ENCODE peak calls at places on chromosomes 13 and 19, in five cellular contexts. One of them, this sample, is unnamed.

GRCh38 chr19:30283556-30283955 is 88.6 kb upstream of the ZNF536 start:
- DNase-seq in K562: no peak
- DNase-seq in small intestine: no peak
- DNase-seq in neural progenitor cell: no peak
- DNase-seq in esophagus muscularis mucosa: no peak
- DNase-seq in this sample: no peak

GRCh38 chr19:54616840-54617560 is 13.3 kb upstream of the LILRB1 start:
- DNase-seq in neural progenitor cell: no peak
- DNase-seq in esophagus muscularis mucosa: peak; percentile 74
- DNase-seq in small intestine: no peak
- DNase-seq in K562: no peak
- DNase-seq in this sample: peak; percentile 16

GRCh38 chr13:37608750-37609339 is 10.3 kb upstream of the POSTN start:
- DNase-seq in neural progenitor cell: no peak
- DNase-seq in K562: no peak
- DNase-seq in small intestine: no peak
- DNase-seq in esophagus muscularis mucosa: no peak
- DNase-seq in this sample: no peak

GRCh38 chr13:113207890-113208423 is 512 bp downstream of the PCID2 start:
- DNase-seq in esophagus muscularis mucosa: no peak
- DNase-seq in neural progenitor cell: peak; percentile 76
- DNase-seq in K562: no peak
- DNase-seq in small intestine: peak; percentile 35
- DNase-seq in this sample: peak; percentile 50

GRCh38 chr19:47124937-47125668 is 5.5 kb upstream of the SAE1 start:
- DNase-seq in K562: peak; percentile 68
- DNase-seq in small intestine: peak; percentile 83
- DNase-seq in neural progenitor cell: peak; percentile 83
- DNase-seq in esophagus muscularis mucosa: no peak
- DNase-seq in this sample: no peak

GRCh38 chr13:91405240-91405639 is 6.8 kb downstream of the GPC5 start:
- DNase-seq in neural progenitor cell: no peak
- DNase-seq in K562: no peak
- DNase-seq in esophagus muscularis mucosa: no peak
- DNase-seq in small intestine: no peak
- DNase-seq in this sample: no peak

GRCh38 chr13:48539550-48539949 is 6.7 kb upstream of the RCBTB2 start:
- DNase-seq in small intestine: no peak
- DNase-seq in K562: no peak
- DNase-seq in esophagus muscularis mucosa: no peak
- DNase-seq in neural progenitor cell: no peak
- DNase-seq in this sample: no peak

GRCh38 chr13:33968520-33969507 is 150.9 kb downstream of the RFC3 start:
- DNase-seq in esophagus muscularis mucosa: no peak
- DNase-seq in K562: no peak
- DNase-seq in small intestine: no peak
- DNase-seq in neural progenitor cell: no peak
- DNase-seq in this sample: no peak

GRCh38 chr19:28737021-28737525 is 475.9 kb downstream of the UQCRFS1 start:
- DNase-seq in esophagus muscularis mucosa: no peak
- DNase-seq in neural progenitor cell: peak; percentile 35
- DNase-seq in K562: no peak
- DNase-seq in small intestine: peak; percentile 49
- DNase-seq in this sample: no peak

GRCh38 chr13:32229443-32229842 is 85.7 kb downstream of the ZAR1L start:
- DNase-seq in small intestine: no peak
- DNase-seq in esophagus muscularis mucosa: peak; percentile 34
- DNase-seq in neural progenitor cell: no peak
- DNase-seq in K562: no peak
- DNase-seq in this sample: no peak

DNA sequence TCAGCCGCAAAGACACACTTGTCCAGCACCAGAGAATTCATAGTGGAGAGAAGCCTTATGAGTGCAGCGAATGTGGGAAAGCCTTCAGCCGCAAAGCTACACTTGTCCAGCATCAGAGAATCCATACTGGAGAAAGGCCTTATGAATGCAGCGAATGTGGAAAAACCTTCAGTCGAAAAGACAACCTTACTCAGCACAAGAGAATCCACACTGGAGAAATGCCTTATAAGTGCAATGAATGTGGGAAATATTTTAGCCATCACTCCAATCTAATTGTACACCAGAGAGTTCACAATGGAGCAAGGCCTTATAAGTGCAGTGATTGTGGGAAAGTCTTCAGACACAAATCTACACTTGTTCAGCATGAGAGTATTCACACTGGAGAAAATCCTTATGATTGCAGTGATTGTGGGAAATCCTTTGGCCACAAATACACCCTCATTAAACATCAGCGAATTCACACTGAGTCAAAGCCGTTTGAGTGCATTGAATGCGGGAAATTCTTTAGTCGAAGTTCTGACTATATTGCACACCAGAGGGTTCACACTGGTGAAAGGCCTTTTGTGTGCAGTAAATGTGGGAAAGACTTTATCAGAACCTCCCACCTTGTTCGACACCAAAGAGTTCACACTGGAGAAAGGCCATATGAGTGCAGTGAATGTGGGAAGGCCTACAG is 6.8 kb downstream of the ZNF134 start:
- DNase-seq in K562: no peak
- DNase-seq in esophagus muscularis mucosa: no peak
- DNase-seq in neural progenitor cell: no peak
- DNase-seq in small intestine: no peak
- DNase-seq in this sample: no peak
- H3K36me3 ChIP-seq in K562: peaks cover 62% of the 10 kb centered on the region
- H3K36me3 ChIP-seq in esophagus muscularis mucosa: peaks cover 89% of the 10 kb centered on the region
- H3K36me3 ChIP-seq in neural progenitor cell: peaks cover 81% of the 10 kb centered on the region
- H3K36me3 ChIP-seq in small intestine: peaks cover 33% of the 10 kb centered on the region
- H3K36me3 ChIP-seq in this sample: peaks cover 40% of the 10 kb centered on the region

GRCh38 chr13:77000475-77000874 is 8.6 kb downstream of the CLN5 start:
- DNase-seq in esophagus muscularis mucosa: no peak
- DNase-seq in neural progenitor cell: no peak
- DNase-seq in K562: no peak
- DNase-seq in small intestine: no peak
- DNase-seq in this sample: no peak
- H3K36me3 ChIP-seq in esophagus muscularis mucosa: peaks cover 58% of the 10 kb centered on the region
- H3K36me3 ChIP-seq in neural progenitor cell: no peaks in the 10 kb centered on the region
- H3K36me3 ChIP-seq in K562: peaks cover 54% of the 10 kb centered on the region
- H3K36me3 ChIP-seq in small intestine: peaks cover 3% of the 10 kb centered on the region
- H3K36me3 ChIP-seq in this sample: no peaks in the 10 kb centered on the region

GRCh38 chr19:15426485-15427349 is 7.9 kb upstream of the AKAP8L start:
- DNase-seq in K562: no peak
- DNase-seq in small intestine: no peak
- DNase-seq in esophagus muscularis mucosa: no peak
- DNase-seq in neural progenitor cell: no peak
- DNase-seq in this sample: no peak

GRCh38 chr19:15424121-15424520 is 5.3 kb upstream of the AKAP8L start:
- DNase-seq in K562: no peak
- DNase-seq in small intestine: no peak
- DNase-seq in neural progenitor cell: no peak
- DNase-seq in esophagus muscularis mucosa: no peak
- DNase-seq in this sample: no peak

GRCh38 chr19:15424692-15425272 is 6.0 kb upstream of the AKAP8L start:
- DNase-seq in esophagus muscularis mucosa: no peak
- DNase-seq in K562: no peak
- DNase-seq in neural progenitor cell: no peak
- DNase-seq in small intestine: no peak
- DNase-seq in this sample: no peak

GRCh38 chr19:15427350-15427700 is 8.5 kb upstream of the AKAP8L start:
- DNase-seq in esophagus muscularis mucosa: no peak
- DNase-seq in K562: no peak
- DNase-seq in small intestine: no peak
- DNase-seq in neural progenitor cell: no peak
- DNase-seq in this sample: no peak

GRCh38 chr19:15425321-15425950 is 6.6 kb upstream of the AKAP8L start:
- DNase-seq in small intestine: no peak
- DNase-seq in esophagus muscularis mucosa: no peak
- DNase-seq in K562: no peak
- DNase-seq in neural progenitor cell: no peak
- DNase-seq in this sample: no peak
- H3K36me3 ChIP-seq in small intestine: peaks cover 17% of the 10 kb centered on the region
- H3K36me3 ChIP-seq in esophagus muscularis mucosa: peaks cover 84% of the 10 kb centered on the region
- H3K36me3 ChIP-seq in K562: peaks cover 79% of the 10 kb centered on the region
- H3K36me3 ChIP-seq in neural progenitor cell: peaks cover 5% of the 10 kb centered on the region
- H3K36me3 ChIP-seq in this sample: peaks cover 7% of the 10 kb centered on the region

GRCh38 chr19:48921721-48922500 is 11.6 kb upstream of the DHDH start:
- DNase-seq in neural progenitor cell: no peak
- DNase-seq in K562: no peak
- DNase-seq in small intestine: no peak
- DNase-seq in esophagus muscularis mucosa: no peak
- DNase-seq in this sample: no peak

GRCh38 chr19:48920949-48921348 is 12.6 kb upstream of the DHDH start:
- DNase-seq in esophagus muscularis mucosa: no peak
- DNase-seq in K562: no peak
- DNase-seq in neural progenitor cell: no peak
- DNase-seq in small intestine: no peak
- DNase-seq in this sample: no peak

GRCh38 chr19:48915757-48916156 is 15.6 kb downstream of the NUCB1 start:
- DNase-seq in K562: no peak
- DNase-seq in esophagus muscularis mucosa: no peak
- DNase-seq in neural progenitor cell: no peak
- DNase-seq in small intestine: no peak
- DNase-seq in this sample: no peak

GRCh38 chr19:48918071-48918470 is 15.4 kb upstream of the DHDH start:
- DNase-seq in K562: no peak
- DNase-seq in small intestine: no peak
- DNase-seq in esophagus muscularis mucosa: no peak
- DNase-seq in neural progenitor cell: no peak
- DNase-seq in this sample: no peak

GRCh38 chr19:48918801-48919247 is 14.7 kb upstream of the DHDH start:
- DNase-seq in neural progenitor cell: peak; percentile 77
- DNase-seq in small intestine: no peak
- DNase-seq in K562: peak; percentile 72
- DNase-seq in esophagus muscularis mucosa: no peak
- DNase-seq in this sample: no peak
- H3K36me3 ChIP-seq in neural progenitor cell: no peaks in the 10 kb centered on the region
- H3K36me3 ChIP-seq in small intestine: peaks cover 21% of the 10 kb centered on the region
- H3K36me3 ChIP-seq in K562: peaks cover 79% of the 10 kb centered on the region
- H3K36me3 ChIP-seq in esophagus muscularis mucosa: peaks cover 98% of the 10 kb centered on the region
- H3K36me3 ChIP-seq in this sample: peaks cover 5% of the 10 kb centered on the region

DNA sequence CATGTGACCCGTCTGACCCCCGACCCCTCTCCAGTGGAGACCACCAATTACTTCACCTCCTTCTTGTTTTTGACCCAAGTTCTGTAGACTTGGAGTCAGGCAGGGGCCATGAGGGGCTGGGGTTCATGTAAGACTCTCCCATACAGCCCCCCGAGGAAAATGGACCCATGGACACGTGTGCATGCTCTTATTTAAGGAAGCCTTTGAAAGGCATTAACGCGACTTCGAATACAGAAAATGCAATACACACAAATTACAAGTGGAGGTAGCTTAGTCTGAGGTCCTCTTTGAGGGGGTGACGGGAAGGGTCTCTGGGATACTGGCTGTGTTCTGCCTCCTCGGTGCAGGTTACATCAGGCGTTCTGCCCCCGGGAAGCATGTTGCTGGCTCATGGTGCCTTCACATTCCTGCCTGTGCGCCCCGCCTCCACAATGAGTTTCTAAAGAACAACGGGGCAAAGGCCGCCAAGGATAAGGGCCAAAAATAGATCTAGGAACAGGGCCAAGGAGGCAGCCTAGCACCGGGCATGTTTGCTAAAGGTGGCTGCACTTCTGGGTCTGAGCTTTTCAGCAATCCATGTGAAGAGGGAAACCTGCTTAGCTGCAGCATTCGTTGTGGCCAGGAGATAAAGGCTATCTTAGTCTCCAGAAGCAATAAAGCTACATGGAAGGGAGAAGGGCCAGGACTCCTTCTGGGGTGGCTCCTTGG is 54.5 kb downstream of the RAB20 start:
- DNase-seq in neural progenitor cell: no peak
- DNase-seq in esophagus muscularis mucosa: no peak
- DNase-seq in small intestine: peak; percentile 99
- DNase-seq in K562: peak; percentile 60
- DNase-seq in this sample: peak; percentile 94
- H3K36me3 ChIP-seq in neural progenitor cell: no peaks in the 10 kb centered on the region
- H3K36me3 ChIP-seq in esophagus muscularis mucosa: peaks cover 99% of the 10 kb centered on the region
- H3K36me3 ChIP-seq in small intestine: peaks cover 6% of the 10 kb centered on the region
- H3K36me3 ChIP-seq in K562: no peaks in the 10 kb centered on the region
- H3K36me3 ChIP-seq in this sample: no peaks in the 10 kb centered on the region

GRCh38 chr19:37936166-37936565 is 29.2 kb downstream of the SIPA1L3 start:
- DNase-seq in neural progenitor cell: no peak
- DNase-seq in K562: no peak
- DNase-seq in esophagus muscularis mucosa: no peak
- DNase-seq in small intestine: peak; percentile 97
- DNase-seq in this sample: peak; percentile 71
- H3K36me3 ChIP-seq in neural progenitor cell: no peaks in the 10 kb centered on the region
- H3K36me3 ChIP-seq in K562: no peaks in the 10 kb centered on the region
- H3K36me3 ChIP-seq in esophagus muscularis mucosa: no peaks in the 10 kb centered on the region
- H3K36me3 ChIP-seq in small intestine: no peaks in the 10 kb centered on the region
- H3K36me3 ChIP-seq in this sample: no peaks in the 10 kb centered on the region

GRCh38 chr13:43446126-43446525 is 340.6 kb downstream of the ENOX1 start:
- DNase-seq in small intestine: no peak
- DNase-seq in K562: no peak
- DNase-seq in esophagus muscularis mucosa: no peak
- DNase-seq in neural progenitor cell: no peak
- DNase-seq in this sample: no peak

GRCh38 chr13:43444085-43444484 is 342.7 kb downstream of the ENOX1 start:
- DNase-seq in neural progenitor cell: no peak
- DNase-seq in esophagus muscularis mucosa: no peak
- DNase-seq in K562: no peak
- DNase-seq in small intestine: no peak
- DNase-seq in this sample: no peak

GRCh38 chr13:43441916-43442315 is 344.9 kb downstream of the ENOX1 start:
- DNase-seq in neural progenitor cell: no peak
- DNase-seq in K562: no peak
- DNase-seq in esophagus muscularis mucosa: no peak
- DNase-seq in small intestine: no peak
- DNase-seq in this sample: no peak

GRCh38 chr13:43445651-43446050 is 341.1 kb downstream of the ENOX1 start:
- DNase-seq in neural progenitor cell: no peak
- DNase-seq in small intestine: no peak
- DNase-seq in K562: no peak
- DNase-seq in esophagus muscularis mucosa: no peak
- DNase-seq in this sample: no peak

DNA sequence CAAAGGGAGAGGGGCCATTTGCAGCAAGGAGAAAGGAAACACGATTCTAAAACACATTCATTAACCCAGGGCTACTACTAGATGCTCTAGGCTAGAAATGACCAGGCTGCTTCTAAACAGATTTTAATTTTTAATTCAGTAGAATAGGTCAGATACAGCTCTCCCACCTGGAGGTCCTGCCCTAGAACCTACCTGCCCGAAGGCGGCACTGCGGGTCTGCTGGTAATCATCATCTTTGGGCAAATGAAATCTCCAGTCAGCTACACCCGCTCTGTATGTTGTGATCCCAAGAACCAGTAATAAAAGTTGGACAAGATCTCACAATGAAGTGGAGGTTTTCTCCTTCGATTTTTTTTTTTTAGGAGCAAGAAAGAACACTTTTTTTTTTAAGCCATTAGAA is 345.3 kb downstream of the ENOX1 start:
- DNase-seq in K562: no peak
- DNase-seq in small intestine: no peak
- DNase-seq in neural progenitor cell: no peak
- DNase-seq in esophagus muscularis mucosa: no peak
- DNase-seq in this sample: no peak
- H3K36me3 ChIP-seq in K562: no peaks in the 10 kb centered on the region
- H3K36me3 ChIP-seq in small intestine: no peaks in the 10 kb centered on the region
- H3K36me3 ChIP-seq in neural progenitor cell: no peaks in the 10 kb centered on the region
- H3K36me3 ChIP-seq in esophagus muscularis mucosa: no peaks in the 10 kb centered on the region
- H3K36me3 ChIP-seq in this sample: no peaks in the 10 kb centered on the region

GRCh38 chr13:77219401-77219800 is 107.5 kb downstream of the MYCBP2 start:
- DNase-seq in neural progenitor cell: no peak
- DNase-seq in K562: no peak
- DNase-seq in esophagus muscularis mucosa: no peak
- DNase-seq in small intestine: no peak
- DNase-seq in this sample: no peak
- H3K36me3 ChIP-seq in neural progenitor cell: no peaks in the 10 kb centered on the region
- H3K36me3 ChIP-seq in K562: peaks cover 15% of the 10 kb centered on the region
- H3K36me3 ChIP-seq in esophagus muscularis mucosa: peaks cover 75% of the 10 kb centered on the region
- H3K36me3 ChIP-seq in small intestine: no peaks in the 10 kb centered on the region
- H3K36me3 ChIP-seq in this sample: no peaks in the 10 kb centered on the region